ENCODE peak calls at places on chromosomes 12 and 14, in ten cellular contexts. One of them, this sample, is unnamed.

GRCh38 chr12:111270773-111271172 is 98.1 kb downstream of the PHETA1 start:
- DNase-seq in GM12878: no peak
- DNase-seq in Peyer's patch: no peak
- DNase-seq in heart left ventricle: no peak
- DNase-seq in tibial nerve: no peak
- DNase-seq in fibroblast of lung: no peak
- DNase-seq in uterus: no peak
- DNase-seq in RWPE2: no peak
- DNase-seq in cardiac muscle cell: no peak
- DNase-seq in IMR-90: peak; percentile 6
- DNase-seq in this sample: no peak

GRCh38 chr12:124509676-124510300 is 57.6 kb downstream of the NCOR2 start:
- DNase-seq in Peyer's patch: no peak
- DNase-seq in RWPE2: peak; percentile 86
- DNase-seq in IMR-90: peak; percentile 70
- DNase-seq in cardiac muscle cell: peak; percentile 93
- DNase-seq in uterus: peak; percentile 76
- DNase-seq in tibial nerve: peak; percentile 81
- DNase-seq in fibroblast of lung: peak; percentile 41
- DNase-seq in GM12878: no peak
- DNase-seq in heart left ventricle: peak; percentile 74
- DNase-seq in this sample: no peak

GRCh38 chr12:81520064-81520945 is 238.8 kb downstream of the PPFIA2 start:
- DNase-seq in cardiac muscle cell: no peak
- DNase-seq in heart left ventricle: no peak
- DNase-seq in RWPE2: no peak
- DNase-seq in IMR-90: no peak
- DNase-seq in uterus: no peak
- DNase-seq in Peyer's patch: no peak
- DNase-seq in GM12878: no peak
- DNase-seq in tibial nerve: no peak
- DNase-seq in fibroblast of lung: peak; percentile 27
- DNase-seq in this sample: no peak

GRCh38 chr12:89256060-89256459 is 96.2 kb downstream of the DUSP6 start:
- DNase-seq in RWPE2: no peak
- DNase-seq in fibroblast of lung: no peak
- DNase-seq in GM12878: no peak
- DNase-seq in uterus: no peak
- DNase-seq in tibial nerve: no peak
- DNase-seq in Peyer's patch: no peak
- DNase-seq in IMR-90: no peak
- DNase-seq in cardiac muscle cell: no peak
- DNase-seq in heart left ventricle: no peak
- DNase-seq in this sample: no peak

GRCh38 chr14:59407246-59407615 is 57.9 kb downstream of the GPR135 start:
- DNase-seq in uterus: peak; percentile 41
- DNase-seq in cardiac muscle cell: peak; percentile 95
- DNase-seq in RWPE2: no peak
- DNase-seq in tibial nerve: no peak
- DNase-seq in Peyer's patch: no peak
- DNase-seq in fibroblast of lung: peak; percentile 96
- DNase-seq in IMR-90: peak; percentile 97
- DNase-seq in heart left ventricle: no peak
- DNase-seq in GM12878: no peak
- DNase-seq in this sample: no peak

GRCh38 chr14:81236138-81236537 is 15.4 kb upstream of the GTF2A1 start:
- DNase-seq in uterus: no peak
- DNase-seq in tibial nerve: no peak
- DNase-seq in RWPE2: no peak
- DNase-seq in IMR-90: no peak
- DNase-seq in heart left ventricle: no peak
- DNase-seq in GM12878: no peak
- DNase-seq in fibroblast of lung: no peak
- DNase-seq in cardiac muscle cell: no peak
- DNase-seq in Peyer's patch: no peak
- DNase-seq in this sample: no peak

GRCh38 chr14:89243765-89244164 is 173.3 kb downstream of the FOXN3 start:
- DNase-seq in cardiac muscle cell: no peak
- DNase-seq in Peyer's patch: no peak
- DNase-seq in uterus: no peak
- DNase-seq in tibial nerve: no peak
- DNase-seq in heart left ventricle: no peak
- DNase-seq in RWPE2: no peak
- DNase-seq in GM12878: no peak
- DNase-seq in IMR-90: no peak
- DNase-seq in fibroblast of lung: no peak
- DNase-seq in this sample: no peak

GRCh38 chr14:96567289-96567899 is 65.2 kb downstream of the PAPOLA start:
- DNase-seq in tibial nerve: no peak
- DNase-seq in cardiac muscle cell: peak; percentile 65
- DNase-seq in Peyer's patch: no peak
- DNase-seq in RWPE2: no peak
- DNase-seq in IMR-90: peak; percentile 50
- DNase-seq in fibroblast of lung: peak; percentile 61
- DNase-seq in uterus: no peak
- DNase-seq in GM12878: no peak
- DNase-seq in heart left ventricle: no peak
- DNase-seq in this sample: no peak

GRCh38 chr12:26274441-26275312 is 79.3 kb downstream of the SSPN start:
- DNase-seq in Peyer's patch: peak; percentile 66
- DNase-seq in GM12878: peak; percentile 94
- DNase-seq in uterus: peak; percentile 85
- DNase-seq in tibial nerve: peak; percentile 74
- DNase-seq in cardiac muscle cell: peak; percentile 99
- DNase-seq in heart left ventricle: peak; percentile 83
- DNase-seq in IMR-90: peak; percentile 100
- DNase-seq in RWPE2: peak; percentile 75
- DNase-seq in fibroblast of lung: peak; percentile 98
- DNase-seq in this sample: no peak

GRCh38 chr12:130920711-130921381 is 32.9 kb upstream of the ADGRD1 start:
- DNase-seq in RWPE2: no peak
- DNase-seq in heart left ventricle: peak; percentile 74
- DNase-seq in IMR-90: peak; percentile 59
- DNase-seq in fibroblast of lung: peak; percentile 88
- DNase-seq in uterus: peak; percentile 82
- DNase-seq in tibial nerve: peak; percentile 77
- DNase-seq in cardiac muscle cell: peak; percentile 87
- DNase-seq in GM12878: no peak
- DNase-seq in Peyer's patch: no peak
- DNase-seq in this sample: no peak

GRCh38 chr12:14776236-14776959 is 26.9 kb downstream of the WBP11 start:
- DNase-seq in tibial nerve: no peak
- DNase-seq in IMR-90: peak; percentile 29
- DNase-seq in GM12878: no peak
- DNase-seq in fibroblast of lung: peak; percentile 48
- DNase-seq in RWPE2: no peak
- DNase-seq in cardiac muscle cell: peak; percentile 57
- DNase-seq in uterus: no peak
- DNase-seq in Peyer's patch: no peak
- DNase-seq in heart left ventricle: no peak
- DNase-seq in this sample: no peak

GRCh38 chr14:79044894-79045624 is 874.9 kb downstream of the NRXN3 start:
- DNase-seq in RWPE2: peak; percentile 98
- DNase-seq in uterus: peak; percentile 20
- DNase-seq in Peyer's patch: no peak
- DNase-seq in fibroblast of lung: peak; percentile 64
- DNase-seq in GM12878: no peak
- DNase-seq in heart left ventricle: no peak
- DNase-seq in IMR-90: peak; percentile 88
- DNase-seq in cardiac muscle cell: peak; percentile 6
- DNase-seq in tibial nerve: no peak
- DNase-seq in this sample: no peak

DNA sequence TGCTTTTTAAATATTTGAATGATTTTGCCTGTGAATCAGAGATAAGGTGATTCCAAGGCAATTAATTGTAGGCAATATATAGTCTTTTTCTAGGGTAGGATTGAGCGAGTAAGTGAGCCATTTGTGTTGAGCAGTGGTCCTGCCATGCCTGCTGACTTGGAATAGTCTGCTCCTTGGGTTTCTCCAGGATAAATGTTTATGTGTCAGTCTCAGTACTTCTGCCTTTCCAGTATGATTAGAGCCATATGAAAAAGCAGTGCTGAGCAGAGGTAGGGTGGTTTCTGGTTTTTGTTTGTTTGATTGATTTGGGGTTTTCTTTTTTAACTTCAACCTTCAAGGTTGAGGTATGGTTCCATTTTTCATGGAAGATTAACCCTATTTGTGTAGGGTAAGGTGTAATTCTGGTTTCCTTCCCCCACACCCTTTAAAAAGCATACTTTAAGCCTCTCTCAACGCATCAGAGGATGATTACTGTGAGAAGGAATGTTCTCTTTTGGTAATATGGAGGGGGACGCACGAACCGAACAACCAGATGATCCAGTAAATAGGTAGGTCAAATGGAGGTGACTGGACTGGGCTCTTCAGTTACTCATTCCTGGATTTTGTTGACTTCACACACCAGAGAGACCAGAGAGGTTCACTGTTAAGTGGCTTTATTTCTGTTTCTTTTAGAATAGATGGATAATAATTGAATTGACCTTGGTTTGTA is 22.7 kb downstream of the FRMD6 start:
- DNase-seq in Peyer's patch: no peak
- DNase-seq in cardiac muscle cell: peak; percentile 60
- DNase-seq in fibroblast of lung: no peak
- DNase-seq in uterus: no peak
- DNase-seq in heart left ventricle: no peak
- DNase-seq in RWPE2: no peak
- DNase-seq in tibial nerve: no peak
- DNase-seq in IMR-90: peak; percentile 68
- DNase-seq in GM12878: no peak
- DNase-seq in this sample: no peak
- H3K4me3 ChIP-seq in Peyer's patch: no peak overlapping the region
- H3K4me3 ChIP-seq in cardiac muscle cell: no peak overlapping the region
- H3K4me3 ChIP-seq in fibroblast of lung: no peak overlapping the region
- H3K4me3 ChIP-seq in uterus: no peak overlapping the region
- H3K4me3 ChIP-seq in heart left ventricle: no peak overlapping the region
- H3K4me3 ChIP-seq in RWPE2: no peak overlapping the region
- H3K4me3 ChIP-seq in tibial nerve: no peak overlapping the region
- H3K4me3 ChIP-seq in IMR-90: no peak overlapping the region
- H3K4me3 ChIP-seq in GM12878: no peak overlapping the region
- H3K4me3 ChIP-seq in this sample: no peak overlapping the region

DNA sequence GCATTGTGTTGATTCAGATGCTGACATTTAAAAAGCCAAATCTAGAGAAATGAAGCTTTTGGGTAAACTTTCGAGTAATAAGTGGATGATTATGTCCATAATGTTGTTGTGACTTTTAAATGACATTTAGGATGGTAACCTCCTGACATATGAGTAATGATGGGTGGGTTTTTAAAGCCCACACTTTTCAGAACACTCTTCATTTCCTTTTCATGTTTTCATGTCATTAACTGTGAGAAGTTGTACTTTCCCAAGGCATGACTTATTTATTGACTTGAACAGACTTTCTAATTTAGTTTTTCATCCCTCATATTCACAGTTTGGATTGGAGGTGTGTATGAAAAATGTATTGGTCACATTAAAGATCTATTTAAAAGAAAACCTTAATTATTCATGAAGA is 35.5 kb downstream of the RGS6 start:
- DNase-seq in heart left ventricle: no peak
- DNase-seq in fibroblast of lung: no peak
- DNase-seq in cardiac muscle cell: no peak
- DNase-seq in IMR-90: no peak
- DNase-seq in tibial nerve: no peak
- DNase-seq in GM12878: no peak
- DNase-seq in uterus: no peak
- DNase-seq in Peyer's patch: no peak
- DNase-seq in RWPE2: no peak
- DNase-seq in this sample: no peak
- H3K36me3 ChIP-seq in heart left ventricle: no peaks in the 10 kb centered on the region
- H3K36me3 ChIP-seq in fibroblast of lung: no peaks in the 10 kb centered on the region
- H3K36me3 ChIP-seq in cardiac muscle cell: no peaks in the 10 kb centered on the region
- H3K36me3 ChIP-seq in IMR-90: no peaks in the 10 kb centered on the region
- H3K36me3 ChIP-seq in tibial nerve: no peaks in the 10 kb centered on the region
- H3K36me3 ChIP-seq in GM12878: no peaks in the 10 kb centered on the region
- H3K36me3 ChIP-seq in uterus: no peaks in the 10 kb centered on the region
- H3K36me3 ChIP-seq in Peyer's patch: no peaks in the 10 kb centered on the region
- H3K36me3 ChIP-seq in RWPE2: no peaks in the 10 kb centered on the region
- H3K36me3 ChIP-seq in this sample: no peaks in the 10 kb centered on the region

DNA sequence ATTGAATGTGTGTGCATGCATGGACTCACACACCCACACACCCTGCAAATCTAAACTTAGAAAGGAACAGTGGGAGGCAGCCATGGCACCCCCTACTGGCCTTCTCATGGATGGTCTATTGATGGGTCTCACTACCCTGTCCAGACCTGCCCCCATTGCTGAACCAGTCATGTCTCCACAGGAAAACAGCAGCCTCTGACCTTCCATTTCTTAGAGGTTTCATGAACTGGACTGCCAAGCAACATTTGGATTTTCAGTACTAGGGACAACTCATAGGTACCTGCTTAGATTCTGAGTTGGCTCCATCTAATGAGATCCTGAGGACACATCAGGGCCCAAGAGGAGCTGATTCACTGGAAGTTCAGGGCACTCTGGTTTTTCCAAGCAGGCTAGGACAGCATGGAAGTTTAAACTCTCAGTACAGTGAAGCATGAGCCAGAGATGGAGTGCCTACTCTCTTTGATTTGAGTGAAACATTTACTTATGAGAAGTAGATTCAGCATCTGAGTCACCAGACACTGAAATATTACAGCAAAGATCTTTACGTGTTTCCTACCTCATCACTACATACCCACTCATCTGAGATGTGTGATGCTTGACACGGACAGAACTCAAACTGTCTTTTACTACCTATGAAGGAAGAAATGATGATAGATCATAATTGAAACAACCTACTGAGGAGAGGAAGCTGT is 98.9 kb upstream of the PLEKHG7 start:
- DNase-seq in cardiac muscle cell: no peak
- DNase-seq in uterus: no peak
- DNase-seq in RWPE2: no peak
- DNase-seq in IMR-90: peak; percentile 50
- DNase-seq in Peyer's patch: no peak
- DNase-seq in heart left ventricle: no peak
- DNase-seq in GM12878: no peak
- DNase-seq in fibroblast of lung: no peak
- DNase-seq in tibial nerve: no peak
- DNase-seq in this sample: no peak
- TF ChIP-seq CTCF in cardiac muscle cell: no peak
- TF ChIP-seq CTCF in uterus: no peak
- TF ChIP-seq CTCF in RWPE2: peak; percentile 14
- TF ChIP-seq CTCF in IMR-90: no peak
- TF ChIP-seq CTCF in Peyer's patch: no peak
- TF ChIP-seq CTCF in heart left ventricle: no peak
- TF ChIP-seq CTCF in GM12878: no peak
- TF ChIP-seq CTCF in fibroblast of lung: no peak
- TF ChIP-seq CTCF in tibial nerve: no peak
- TF ChIP-seq CTCF in this sample: no peak

DNA sequence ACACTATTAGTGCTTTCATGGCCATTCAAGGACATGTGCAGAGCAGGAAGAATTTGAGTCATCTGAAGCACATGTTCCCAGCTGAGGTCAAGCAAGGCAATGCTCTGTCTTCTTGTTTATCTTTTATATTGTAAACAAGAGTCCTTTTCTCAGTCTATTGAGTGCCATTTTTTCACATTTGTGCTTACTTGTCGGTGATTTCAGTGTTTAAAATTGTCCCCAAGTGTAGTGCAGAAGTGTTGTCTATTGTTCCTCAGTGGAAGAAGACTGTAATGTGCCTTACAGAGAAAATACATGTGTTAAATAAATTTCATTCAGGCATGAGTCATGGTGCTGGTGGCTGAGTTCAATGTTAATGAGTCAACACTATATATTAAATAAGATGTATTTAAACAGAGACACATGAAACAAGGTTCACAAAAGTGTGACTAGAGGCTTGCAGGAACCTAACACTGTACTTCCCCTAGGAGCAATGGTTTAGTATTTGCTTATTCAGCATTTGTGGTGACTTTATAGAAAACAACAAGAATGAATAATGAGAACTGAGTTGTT is 391.1 kb downstream of the LRIG3 start:
- DNase-seq in IMR-90: peak; percentile 86
- DNase-seq in RWPE2: no peak
- DNase-seq in cardiac muscle cell: peak; percentile 58
- DNase-seq in GM12878: no peak
- DNase-seq in Peyer's patch: no peak
- DNase-seq in fibroblast of lung: peak; percentile 84
- DNase-seq in tibial nerve: no peak
- DNase-seq in uterus: no peak
- DNase-seq in heart left ventricle: no peak
- DNase-seq in this sample: no peak
- H3K4me3 ChIP-seq in IMR-90: no peak overlapping the region
- H3K4me3 ChIP-seq in RWPE2: no peak overlapping the region
- H3K4me3 ChIP-seq in cardiac muscle cell: no peak overlapping the region
- H3K4me3 ChIP-seq in GM12878: no peak overlapping the region
- H3K4me3 ChIP-seq in Peyer's patch: no peak overlapping the region
- H3K4me3 ChIP-seq in fibroblast of lung: no peak overlapping the region
- H3K4me3 ChIP-seq in tibial nerve: no peak overlapping the region
- H3K4me3 ChIP-seq in uterus: no peak overlapping the region
- H3K4me3 ChIP-seq in heart left ventricle: no peak overlapping the region
- H3K4me3 ChIP-seq in this sample: no peak overlapping the region

This sample was measured in CD8-positive, alpha-beta T cell.